ENCODE peak calls at places on chromosome 2, in four cellular contexts. V is A172; Y is mucosa of gallbladder; Z is activated T-helper 1 cell treated with anti-CD3 and anti-CD28 coated beads, Interleukin-2, amount 50 U/mL, for 16 hours. B is an unnamed sample.

GRCh38 chr2:24449348-24449747 is 41.7 kb upstream of the NCOA1 start:
- DNase-seq in V (no peak), Y (no peak), Z (no peak), B (no peak)

GRCh38 chr2:9184319-9184807 is 22.2 kb upstream of the ASAP2 start:
- DNase-seq in V (no peak), Y (no peak), Z (no peak), B (no peak)

GRCh38 chr2:230793573-230794359 is 71.0 kb upstream of the ITM2C start:
- DNase-seq in V (peak; percentile 96), Y (peak; percentile 86), Z (peak; percentile 62), B (peak; percentile 7)

GRCh38 chr2:219609149-219609750 is 11.6 kb downstream of the STK11IP start:
- DNase-seq in V (no peak), Y (no peak), Z (no peak), B (no peak)

GRCh38 chr2:150020937-150021673 is 433.5 kb upstream of the MMADHC start:
- DNase-seq in V (no peak), Y (no peak), Z (no peak), B (no peak)

GRCh38 chr2:88167740-88168139 is 2.4 kb upstream of the THNSL2 start:
- DNase-seq in V (no peak), Y (no peak), Z (no peak), B (no peak)

GRCh38 chr2:144132357-144132756 is 387.6 kb downstream of the ZEB2 start:
- DNase-seq in V (no peak), Y (no peak), Z (no peak), B (no peak)

GRCh38 chr2:229715895-229716507 is 1.6 kb upstream of the DNER start:
- DNase-seq in V (peak; percentile 60), Y (no peak), Z (no peak), B (no peak)

B was measured in amygdala.